ENCODE peak calls at places on chromosomes 6 and 20, in seven cellular contexts. One of them, this sample, is unnamed.

GRCh38 chr6:16711551-16712249 is 49.6 kb downstream of the ATXN1 start:
- DNase-seq in ovary: no peak
- DNase-seq in progenitor cell of endocrine pancreas: no peak
- DNase-seq in transverse colon: peak; percentile 37
- DNase-seq in lower leg skin: peak; percentile 76
- DNase-seq in AG09309: no peak
- DNase-seq in thoracic aorta: no peak
- DNase-seq in this sample: no peak

GRCh38 chr20:6704132-6704861 is 63.2 kb upstream of the BMP2 start:
- DNase-seq in thoracic aorta: no peak
- DNase-seq in AG09309: peak; percentile 63
- DNase-seq in progenitor cell of endocrine pancreas: no peak
- DNase-seq in lower leg skin: no peak
- DNase-seq in ovary: no peak
- DNase-seq in transverse colon: peak; percentile 55
- DNase-seq in this sample: no peak

GRCh38 chr20:19692100-19692499 is 66.0 kb upstream of the RIN2 start:
- DNase-seq in AG09309: no peak
- DNase-seq in ovary: no peak
- DNase-seq in transverse colon: no peak
- DNase-seq in lower leg skin: no peak
- DNase-seq in progenitor cell of endocrine pancreas: no peak
- DNase-seq in thoracic aorta: no peak
- DNase-seq in this sample: no peak

GRCh38 chr20:46828471-46828870 is 66.2 kb upstream of the EYA2 start:
- DNase-seq in transverse colon: no peak
- DNase-seq in progenitor cell of endocrine pancreas: no peak
- DNase-seq in lower leg skin: no peak
- DNase-seq in ovary: no peak
- DNase-seq in AG09309: peak; percentile 47
- DNase-seq in thoracic aorta: no peak
- DNase-seq in this sample: no peak

GRCh38 chr6:2980465-2980855 is 9.1 kb upstream of the SERPINB6 start:
- DNase-seq in AG09309: no peak
- DNase-seq in progenitor cell of endocrine pancreas: no peak
- DNase-seq in lower leg skin: no peak
- DNase-seq in ovary: no peak
- DNase-seq in transverse colon: no peak
- DNase-seq in thoracic aorta: no peak
- DNase-seq in this sample: no peak

GRCh38 chr20:17961600-17961965 is 7.0 kb downstream of the SNX5 start:
- DNase-seq in progenitor cell of endocrine pancreas: no peak
- DNase-seq in lower leg skin: no peak
- DNase-seq in thoracic aorta: no peak
- DNase-seq in transverse colon: no peak
- DNase-seq in AG09309: no peak
- DNase-seq in ovary: no peak
- DNase-seq in this sample: no peak

GRCh38 chr6:127404133-127404532 is 55.1 kb downstream of the KIAA0408 start:
- DNase-seq in AG09309: no peak
- DNase-seq in lower leg skin: no peak
- DNase-seq in thoracic aorta: no peak
- DNase-seq in ovary: no peak
- DNase-seq in transverse colon: no peak
- DNase-seq in progenitor cell of endocrine pancreas: no peak
- DNase-seq in this sample: no peak

GRCh38 chr6:14882394-14883073 is 363.3 kb upstream of the JARID2 start:
- DNase-seq in ovary: no peak
- DNase-seq in thoracic aorta: no peak
- DNase-seq in lower leg skin: no peak
- DNase-seq in progenitor cell of endocrine pancreas: no peak
- DNase-seq in AG09309: no peak
- DNase-seq in transverse colon: no peak
- DNase-seq in this sample: no peak

GRCh38 chr6:63573899-63574553 is 1.7 kb downstream of the LOC128125822 start:
- DNase-seq in progenitor cell of endocrine pancreas: peak; percentile 20
- DNase-seq in ovary: no peak
- DNase-seq in thoracic aorta: no peak
- DNase-seq in transverse colon: peak; percentile 57
- DNase-seq in lower leg skin: no peak
- DNase-seq in AG09309: no peak
- DNase-seq in this sample: no peak

GRCh38 chr6:157323114-157323923 is at the start of gene TMEM242:
- DNase-seq in progenitor cell of endocrine pancreas: peak; percentile 86
- DNase-seq in ovary: peak; percentile 85
- DNase-seq in AG09309: peak; percentile 70
- DNase-seq in lower leg skin: peak; percentile 98
- DNase-seq in transverse colon: peak; percentile 94
- DNase-seq in thoracic aorta: peak; percentile 72
- DNase-seq in this sample: peak; percentile 95

GRCh38 chr6:34377984-34378383 is 14.5 kb downstream of the NUDT3 start:
- DNase-seq in AG09309: no peak
- DNase-seq in thoracic aorta: no peak
- DNase-seq in lower leg skin: no peak
- DNase-seq in progenitor cell of endocrine pancreas: no peak
- DNase-seq in ovary: no peak
- DNase-seq in transverse colon: no peak
- DNase-seq in this sample: no peak

GRCh38 chr20:11581271-11581670 is 336.4 kb upstream of the BTBD3 start:
- DNase-seq in lower leg skin: no peak
- DNase-seq in progenitor cell of endocrine pancreas: no peak
- DNase-seq in transverse colon: no peak
- DNase-seq in AG09309: no peak
- DNase-seq in thoracic aorta: no peak
- DNase-seq in ovary: no peak
- DNase-seq in this sample: no peak

GRCh38 chr6:56699066-56699654 is 56.5 kb upstream of the DST start:
- DNase-seq in AG09309: no peak
- DNase-seq in lower leg skin: no peak
- DNase-seq in ovary: no peak
- DNase-seq in transverse colon: no peak
- DNase-seq in progenitor cell of endocrine pancreas: no peak
- DNase-seq in thoracic aorta: no peak
- DNase-seq in this sample: no peak

GRCh38 chr6:4774296-4774695 is 1.9 kb upstream of the CDYL start:
- DNase-seq in thoracic aorta: no peak
- DNase-seq in progenitor cell of endocrine pancreas: no peak
- DNase-seq in ovary: no peak
- DNase-seq in AG09309: no peak
- DNase-seq in lower leg skin: no peak
- DNase-seq in transverse colon: no peak
- DNase-seq in this sample: no peak

GRCh38 chr6:136517002-136517401 is 33.2 kb downstream of the MAP7 start:
- DNase-seq in progenitor cell of endocrine pancreas: no peak
- DNase-seq in lower leg skin: no peak
- DNase-seq in transverse colon: no peak
- DNase-seq in ovary: no peak
- DNase-seq in thoracic aorta: no peak
- DNase-seq in AG09309: no peak
- DNase-seq in this sample: no peak

GRCh38 chr6:9140181-9140580 is 704.8 kb upstream of the SLC35B3 start:
- DNase-seq in thoracic aorta: no peak
- DNase-seq in ovary: peak; percentile 9
- DNase-seq in lower leg skin: peak; percentile 89
- DNase-seq in progenitor cell of endocrine pancreas: no peak
- DNase-seq in AG09309: no peak
- DNase-seq in transverse colon: peak; percentile 10
- DNase-seq in this sample: no peak

GRCh38 chr6:16129623-16130243 is 847 bp downstream of the MYLIP start:
- DNase-seq in transverse colon: peak; percentile 41
- DNase-seq in thoracic aorta: no peak
- DNase-seq in progenitor cell of endocrine pancreas: no peak
- DNase-seq in ovary: peak; percentile 35
- DNase-seq in AG09309: no peak
- DNase-seq in lower leg skin: peak; percentile 89
- DNase-seq in this sample: no peak

GRCh38 chr6:101268541-101268940 is 125.0 kb upstream of the GRIK2 start:
- DNase-seq in lower leg skin: no peak
- DNase-seq in AG09309: no peak
- DNase-seq in transverse colon: no peak
- DNase-seq in thoracic aorta: no peak
- DNase-seq in ovary: no peak
- DNase-seq in progenitor cell of endocrine pancreas: no peak
- DNase-seq in this sample: no peak

GRCh38 chr20:32509639-32510066 is 75.5 kb downstream of the NOL4L start:
- DNase-seq in lower leg skin: no peak
- DNase-seq in ovary: no peak
- DNase-seq in transverse colon: peak; percentile 47
- DNase-seq in AG09309: no peak
- DNase-seq in thoracic aorta: no peak
- DNase-seq in progenitor cell of endocrine pancreas: no peak
- DNase-seq in this sample: no peak

GRCh38 chr6:149031545-149032317 is 284.9 kb downstream of the UST start:
- DNase-seq in transverse colon: peak; percentile 21
- DNase-seq in ovary: peak; percentile 53
- DNase-seq in AG09309: no peak
- DNase-seq in thoracic aorta: no peak
- DNase-seq in lower leg skin: no peak
- DNase-seq in progenitor cell of endocrine pancreas: no peak
- DNase-seq in this sample: peak; percentile 85
- TF ChIP-seq CTCF in transverse colon: no peak
- TF ChIP-seq CTCF in ovary: no peak
- TF ChIP-seq CTCF in AG09309: no peak
- TF ChIP-seq CTCF in thoracic aorta: no peak
- TF ChIP-seq CTCF in lower leg skin: no peak
- TF ChIP-seq CTCF in progenitor cell of endocrine pancreas: no peak
- TF ChIP-seq CTCF in this sample: no peak

GRCh38 chr6:41027251-41027650 is 11.8 kb downstream of the UNC5CL start:
- DNase-seq in AG09309: no peak
- DNase-seq in thoracic aorta: no peak
- DNase-seq in progenitor cell of endocrine pancreas: no peak
- DNase-seq in lower leg skin: no peak
- DNase-seq in transverse colon: no peak
- DNase-seq in ovary: no peak
- DNase-seq in this sample: no peak
- TF ChIP-seq CTCF in AG09309: no peak
- TF ChIP-seq CTCF in thoracic aorta: no peak
- TF ChIP-seq CTCF in progenitor cell of endocrine pancreas: no peak
- TF ChIP-seq CTCF in lower leg skin: no peak
- TF ChIP-seq CTCF in transverse colon: no peak
- TF ChIP-seq CTCF in ovary: no peak
- TF ChIP-seq CTCF in this sample: no peak

GRCh38 chr6:93447874-93448273 is 28.5 kb upstream of the EPHA7 start:
- DNase-seq in ovary: no peak
- DNase-seq in thoracic aorta: no peak
- DNase-seq in transverse colon: peak; percentile 8
- DNase-seq in AG09309: no peak
- DNase-seq in progenitor cell of endocrine pancreas: no peak
- DNase-seq in lower leg skin: no peak
- DNase-seq in this sample: no peak
- TF ChIP-seq CTCF in ovary: no peak
- TF ChIP-seq CTCF in thoracic aorta: no peak
- TF ChIP-seq CTCF in transverse colon: peak; percentile 26
- TF ChIP-seq CTCF in AG09309: no peak
- TF ChIP-seq CTCF in progenitor cell of endocrine pancreas: no peak
- TF ChIP-seq CTCF in lower leg skin: no peak
- TF ChIP-seq CTCF in this sample: no peak

GRCh38 chr20:62707281-62707941 is 1.2 kb upstream of the NTSR1 start:
- DNase-seq in thoracic aorta: no peak
- DNase-seq in ovary: no peak
- DNase-seq in AG09309: no peak
- DNase-seq in transverse colon: no peak
- DNase-seq in lower leg skin: no peak
- DNase-seq in progenitor cell of endocrine pancreas: no peak
- DNase-seq in this sample: no peak

GRCh38 chr20:62709537-62709905 is 885 bp downstream of the NTSR1 start:
- DNase-seq in AG09309: no peak
- DNase-seq in progenitor cell of endocrine pancreas: no peak
- DNase-seq in transverse colon: no peak
- DNase-seq in lower leg skin: no peak
- DNase-seq in ovary: no peak
- DNase-seq in thoracic aorta: no peak
- DNase-seq in this sample: no peak

GRCh38 chr20:62706857-62707256 is 1.8 kb upstream of the NTSR1 start:
- DNase-seq in AG09309: no peak
- DNase-seq in lower leg skin: no peak
- DNase-seq in transverse colon: no peak
- DNase-seq in ovary: no peak
- DNase-seq in progenitor cell of endocrine pancreas: no peak
- DNase-seq in thoracic aorta: no peak
- DNase-seq in this sample: no peak

GRCh38 chr20:62708591-62709536 is at the start of gene NTSR1:
- DNase-seq in progenitor cell of endocrine pancreas: no peak
- DNase-seq in ovary: no peak
- DNase-seq in thoracic aorta: no peak
- DNase-seq in lower leg skin: no peak
- DNase-seq in AG09309: no peak
- DNase-seq in transverse colon: no peak
- DNase-seq in this sample: no peak

GRCh38 chr20:62707981-62708521 is 585 bp upstream of the NTSR1 start:
- DNase-seq in transverse colon: no peak
- DNase-seq in progenitor cell of endocrine pancreas: no peak
- DNase-seq in lower leg skin: no peak
- DNase-seq in thoracic aorta: no peak
- DNase-seq in ovary: no peak
- DNase-seq in AG09309: no peak
- DNase-seq in this sample: no peak
- TF ChIP-seq CTCF in transverse colon: no peak
- TF ChIP-seq CTCF in progenitor cell of endocrine pancreas: peak; percentile 57
- TF ChIP-seq CTCF in lower leg skin: no peak
- TF ChIP-seq CTCF in thoracic aorta: no peak
- TF ChIP-seq CTCF in ovary: no peak
- TF ChIP-seq CTCF in AG09309: peak; percentile 20
- TF ChIP-seq CTCF in this sample: no peak

GRCh38 chr20:41358230-41358629 is 8.4 kb downstream of the EMILIN3 start:
- DNase-seq in AG09309: no peak
- DNase-seq in transverse colon: no peak
- DNase-seq in ovary: no peak
- DNase-seq in progenitor cell of endocrine pancreas: no peak
- DNase-seq in lower leg skin: no peak
- DNase-seq in thoracic aorta: no peak
- DNase-seq in this sample: no peak
- TF ChIP-seq CTCF in AG09309: no peak
- TF ChIP-seq CTCF in transverse colon: no peak
- TF ChIP-seq CTCF in ovary: no peak
- TF ChIP-seq CTCF in progenitor cell of endocrine pancreas: no peak
- TF ChIP-seq CTCF in lower leg skin: no peak
- TF ChIP-seq CTCF in thoracic aorta: no peak
- TF ChIP-seq CTCF in this sample: no peak

GRCh38 chr6:44668391-44668930 is 281.0 kb downstream of the CDC5L start:
- DNase-seq in ovary: no peak
- DNase-seq in progenitor cell of endocrine pancreas: no peak
- DNase-seq in thoracic aorta: no peak
- DNase-seq in transverse colon: no peak
- DNase-seq in lower leg skin: peak; percentile 63
- DNase-seq in AG09309: no peak
- DNase-seq in this sample: peak; percentile 53
- TF ChIP-seq CTCF in ovary: no peak
- TF ChIP-seq CTCF in progenitor cell of endocrine pancreas: no peak
- TF ChIP-seq CTCF in thoracic aorta: no peak
- TF ChIP-seq CTCF in transverse colon: no peak
- TF ChIP-seq CTCF in lower leg skin: no peak
- TF ChIP-seq CTCF in AG09309: no peak
- TF ChIP-seq CTCF in this sample: no peak

DNA sequence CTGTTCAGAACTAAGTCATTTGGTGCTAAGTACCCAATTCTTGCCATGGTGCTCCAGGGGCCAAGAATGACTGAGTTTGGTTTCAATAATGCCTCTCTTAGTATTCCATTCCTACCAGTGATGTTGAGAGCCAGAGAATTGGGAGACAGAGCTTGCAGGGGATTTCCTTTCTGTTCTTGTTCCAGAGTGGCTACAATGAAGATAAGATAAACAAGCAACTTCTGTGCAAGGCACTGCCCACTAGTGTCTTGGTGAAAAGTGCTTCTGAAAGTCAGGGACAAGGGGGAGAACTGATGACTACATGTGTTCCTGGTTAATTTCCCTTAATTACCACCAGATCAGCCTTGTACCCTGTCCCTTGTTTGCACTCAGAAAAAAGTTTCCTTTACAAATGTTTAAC is 421.6 kb downstream of the BCKDHB start:
- DNase-seq in progenitor cell of endocrine pancreas: no peak
- DNase-seq in ovary: no peak
- DNase-seq in lower leg skin: no peak
- DNase-seq in AG09309: no peak
- DNase-seq in thoracic aorta: no peak
- DNase-seq in transverse colon: no peak
- DNase-seq in this sample: no peak
- TF ChIP-seq CTCF in progenitor cell of endocrine pancreas: no peak
- TF ChIP-seq CTCF in ovary: no peak
- TF ChIP-seq CTCF in lower leg skin: no peak
- TF ChIP-seq CTCF in AG09309: no peak
- TF ChIP-seq CTCF in thoracic aorta: no peak
- TF ChIP-seq CTCF in transverse colon: no peak
- TF ChIP-seq CTCF in this sample: no peak